ENCODE peak calls at places on chromosomes 7 and 10, in six cellular contexts. K, S, A, X, E and V are unnamed samples.
A peak's percentile ranks its signal among the peaks of the same experiment; 100 is the strongest.

GRCh38 chr10:127993281-127993680 is 86.4 kb downstream of the PTPRE start:
- DNase-seq in E (no peak), X (no peak), K (no peak), S (no peak), A (no peak), V (no peak)

GRCh38 chr10:99917963-99918825 is 91.6 kb downstream of the DNMBP start:
- DNase-seq in S (peak; percentile 13), E (no peak), A (no peak), X (no peak), K (no peak), V (peak; percentile 35)

GRCh38 chr7:84783161-84783803 is 403.6 kb downstream of the SEMA3D start:
- DNase-seq in S (no peak), X (no peak), A (no peak), K (peak; percentile 28), E (no peak), V (no peak)

GRCh38 chr10:15370741-15371701 is at the start of gene FAM171A1:
- DNase-seq in X (no peak), S (peak; percentile 93), K (peak; percentile 66), A (peak; percentile 93), E (peak; percentile 69), V (peak; percentile 68)

GRCh38 chr10:68327889-68328786 is 3.7 kb upstream of the HNRNPH3 start:
- DNase-seq in X (peak; percentile 57), E (no peak), S (peak; percentile 68), A (no peak), K (no peak), V (no peak)

GRCh38 chr7:64878684-64879083 is 24.4 kb upstream of the ZNF273 start:
- DNase-seq in K (peak; percentile 5), X (no peak), A (no peak), S (peak; percentile 11), E (no peak), V (no peak)

GRCh38 chr7:155262010-155262409 is 35.7 kb upstream of the INSIG1 start:
- DNase-seq in S (no peak), X (no peak), E (no peak), A (no peak), K (no peak), V (no peak)

GRCh38 chr7:77935652-77936348 is 137.2 kb downstream of the PHTF2 start:
- DNase-seq in K (no peak), S (no peak), X (no peak), A (no peak), E (no peak), V (no peak)

GRCh38 chr7:97733276-97734206 is 1.7 kb downstream of the TAC1 start:
- DNase-seq in K (no peak), E (no peak), S (peak; percentile 38), X (no peak), A (peak; percentile 78), V (no peak)

GRCh38 chr7:30459591-30460245 is 18.9 kb downstream of the NOD1 start:
- DNase-seq in K (no peak), S (peak; percentile 62), X (peak; percentile 45), E (no peak), A (no peak), V (peak; percentile 74)

GRCh38 chr10:59905066-59905734 is 1.2 kb downstream of the CCDC6 start:
- DNase-seq in X (no peak), A (no peak), E (peak; percentile 46), S (peak; percentile 70), K (no peak), V (peak; percentile 59)

GRCh38 chr10:127978481-127978880 is 71.6 kb downstream of the PTPRE start:
- DNase-seq in K (no peak), X (no peak), E (peak; percentile 23), A (no peak), S (no peak), V (no peak)

GRCh38 chr7:45015313-45015712 is 15.3 kb downstream of the CCM2 start:
- DNase-seq in S (no peak), K (no peak), A (no peak), E (no peak), X (peak; percentile 48), V (no peak)

GRCh38 chr10:131418686-131419085 is 107.2 kb upstream of the TCERG1L start:
- DNase-seq in A (no peak), K (no peak), E (no peak), S (no peak), X (no peak), V (no peak)

GRCh38 chr7:93843260-93843659 is 47.3 kb downstream of the TFPI2 start:
- DNase-seq in K (no peak), A (no peak), E (no peak), S (no peak), X (no peak), V (no peak)

GRCh38 chr7:104921596-104921995 is 92.4 kb upstream of the KMT2E start:
- DNase-seq in K (no peak), E (no peak), A (no peak), X (no peak), S (no peak), V (no peak)

GRCh38 chr10:128859738-128860386 is 607.2 kb upstream of the MGMT start:
- DNase-seq in S (peak; percentile 38), A (no peak), K (peak; percentile 51), E (peak; percentile 44), X (peak; percentile 24), V (peak; percentile 45)

GRCh38 chr10:70617798-70618568 is 15.4 kb upstream of the PRF1 start:
- DNase-seq in S (no peak), X (no peak), K (no peak), E (no peak), A (no peak), V (no peak)

GRCh38 chr7:116572036-116572435 is 47.2 kb downstream of the CAV1 start:
- DNase-seq in K (no peak), E (no peak), X (no peak), A (no peak), S (no peak), V (no peak)

DNA sequence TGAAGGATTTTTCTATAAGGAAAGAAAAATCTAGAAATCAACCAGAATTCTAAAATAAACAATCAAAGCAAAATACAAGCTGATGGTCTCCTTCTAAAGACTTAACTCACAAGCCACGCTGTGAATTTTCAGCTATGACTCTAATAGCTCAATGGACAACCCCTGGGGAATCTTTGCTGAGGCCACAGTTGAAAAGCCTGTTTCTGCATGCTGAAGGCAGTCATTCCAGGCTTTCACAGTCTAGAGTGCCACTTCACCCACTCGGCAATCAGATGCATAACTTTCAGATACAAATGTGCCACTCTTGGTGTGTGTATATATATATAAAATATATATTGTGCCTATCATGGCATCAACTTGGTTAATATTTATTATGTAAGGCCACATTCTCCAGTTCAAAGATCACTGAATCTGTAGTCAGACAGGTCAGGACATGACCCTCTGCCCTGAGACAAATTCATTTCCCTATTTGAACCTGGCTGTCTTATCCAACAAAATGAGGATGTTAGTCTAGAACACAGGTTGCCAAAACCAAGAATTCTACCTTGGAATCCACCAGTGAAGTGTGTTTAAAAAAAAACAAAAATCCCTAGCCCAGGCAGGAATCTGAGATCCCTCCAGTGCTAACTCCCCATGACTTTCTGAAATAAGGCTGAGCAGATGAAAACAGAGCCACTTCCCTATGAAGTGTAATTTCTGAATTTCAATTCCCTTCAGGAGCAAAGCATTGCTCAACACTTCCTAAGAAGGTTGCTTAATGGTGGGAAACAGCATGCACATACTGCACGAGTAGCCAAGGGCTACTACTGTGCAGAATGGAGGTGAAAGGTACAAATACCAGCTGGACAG is 9.9 kb downstream of the LIPA start:
- DNase-seq in E (no peak), X (peak; percentile 3), S (no peak), K (no peak), A (no peak), V (no peak)
- TF ChIP-seq POLR2AphosphoS5 in E (no peak), X (no peak), S (no peak), K (no peak), A (no peak), V (no peak)

GRCh38 chr10:12709516-12709915 is 292.0 kb downstream of the CCDC3 start:
- DNase-seq in S (no peak), E (no peak), A (no peak), K (no peak), X (no peak), V (no peak)

GRCh38 chr10:12705943-12706342 is 295.6 kb downstream of the CCDC3 start:
- DNase-seq in X (no peak), E (no peak), S (no peak), K (no peak), A (no peak), V (no peak)

GRCh38 chr10:12710157-12710556 is 291.4 kb downstream of the CCDC3 start:
- DNase-seq in E (no peak), X (no peak), S (no peak), K (no peak), A (no peak), V (no peak)

GRCh38 chr10:12708921-12709320 is 292.6 kb downstream of the CCDC3 start:
- DNase-seq in X (no peak), S (no peak), K (no peak), E (no peak), A (no peak), V (no peak)

DNA sequence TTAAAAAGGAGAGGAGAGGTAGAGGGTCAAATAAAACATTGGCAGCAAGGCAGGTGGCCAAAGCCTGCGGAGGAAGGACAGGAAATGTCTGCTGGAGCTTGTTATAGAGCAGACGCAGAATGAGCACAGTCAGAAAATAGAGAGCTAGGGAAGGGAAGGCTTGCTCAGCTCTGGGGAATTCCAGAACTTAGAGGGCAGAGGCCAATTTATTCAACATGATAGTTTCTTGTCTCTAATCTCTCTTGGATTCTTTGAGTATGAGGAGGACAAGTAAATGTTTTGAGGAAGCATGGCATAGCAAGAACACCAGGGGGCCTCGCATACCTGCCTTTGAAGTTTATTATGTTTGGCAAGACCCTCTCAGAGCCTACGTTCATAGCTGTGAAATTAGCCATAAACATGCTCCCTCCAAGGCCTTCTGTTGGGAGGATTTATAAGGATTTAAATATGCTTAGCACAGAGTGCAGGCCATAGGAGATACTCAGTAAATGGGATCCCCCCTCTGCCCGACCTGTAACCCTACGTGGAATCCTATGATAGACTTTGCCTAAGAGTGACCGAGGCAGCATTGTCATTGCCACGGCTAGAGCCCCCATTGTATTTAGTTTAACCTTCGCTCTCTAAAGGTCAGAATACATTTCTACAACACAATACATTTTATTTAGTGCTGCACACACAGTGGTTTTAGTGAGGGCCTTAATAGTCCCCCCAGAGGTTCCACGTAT is 293.9 kb downstream of the CCDC3 start:
- DNase-seq in S (peak; percentile 53), E (peak; percentile 24), K (no peak), X (peak; percentile 15), A (no peak), V (peak; percentile 31)
- TF ChIP-seq EP300 in S (peak; percentile 29), E (no peak), K (no peak), X (no peak), A (no peak), V (no peak)

GRCh38 chr7:100719523-100720319 is 547 bp upstream of the EPO start:
- DNase-seq in E (no peak), K (no peak), X (peak; percentile 75), S (no peak), A (no peak), V (peak; percentile 40)

GRCh38 chr7:100721505-100721812 is 1.2 kb downstream of the EPO start:
- DNase-seq in S (no peak), A (peak; percentile 38), X (no peak), E (no peak), K (no peak), V (no peak)

GRCh38 chr7:100722480-100723212 is 2.4 kb downstream of the EPO start:
- DNase-seq in S (peak; percentile 14), E (no peak), K (no peak), X (no peak), A (peak; percentile 50), V (no peak)

GRCh38 chr7:100720645-100721504 is 607 bp downstream of the EPO start:
- DNase-seq in K (no peak), A (peak; percentile 77), S (peak; percentile 83), E (no peak), X (peak; percentile 35), V (no peak)

GRCh38 chr7:100720320-100720644 is at the start of gene EPO:
- DNase-seq in X (no peak), S (no peak), A (no peak), K (no peak), E (no peak), V (no peak)
- H3K4me3 ChIP-seq in X (peak within 1 kb of the TSS; percentile 84), S (peak within 1 kb of the TSS; percentile 20), A (no peak within 1 kb of the TSS), K (no peak within 1 kb of the TSS), E (peak within 1 kb of the TSS; percentile 28), V (peak within 1 kb of the TSS; percentile 18)

GRCh38 chr7:50869108-50869716 is 86.5 kb upstream of the GRB10 start:
- DNase-seq in S (no peak), K (no peak), A (no peak), E (no peak), X (peak; percentile 8), V (no peak)
- TF ChIP-seq POLR2AphosphoS5 in S (no peak), K (no peak), A (no peak), E (no peak), X (no peak), V (no peak)